ENCODE peak calls at places on chromosome 1, in four cellular contexts. V is amniotic stem cell, Y is cortex of kidney, I is lower lobe of right lung. S is an unnamed sample.

GRCh38 chr1:31366796-31367195 is 6.1 kb downstream of the FABP3 start:
- DNase-seq in Y (no peak), V (no peak), I (no peak), S (no peak)

GRCh38 chr1:167175901-167176300 is 44.8 kb upstream of the POU2F1 start:
- DNase-seq in V (no peak), Y (no peak), I (no peak), S (no peak)

GRCh38 chr1:193701729-193702128 is 515.3 kb upstream of the B3GALT2 start:
- DNase-seq in I (no peak), Y (no peak), V (no peak), S (no peak)

GRCh38 chr1:47996406-47997226 is 569 bp downstream of the TRABD2B start:
- DNase-seq in I (no peak), Y (no peak), V (no peak), S (no peak)

GRCh38 chr1:225973158-225973557 is 26.0 kb downstream of the SDE2 start:
- DNase-seq in V (no peak), Y (no peak), I (no peak), S (no peak)

GRCh38 chr1:113058861-113059441 is 14.0 kb upstream of the LRIG2 start:
- DNase-seq in Y (no peak), I (no peak), V (no peak), S (no peak)

GRCh38 chr1:157831968-157832626 is 9.5 kb downstream of the CD5L start:
- DNase-seq in Y (no peak), I (no peak), V (no peak), S (no peak)

GRCh38 chr1:216500273-216500967 is 77.2 kb upstream of the USH2A start:
- DNase-seq in V (no peak), I (no peak), Y (no peak), S (no peak)

GRCh38 chr1:8816306-8816705 is 1.1 kb downstream of the RERE start:
- DNase-seq in V (no peak), I (no peak), Y (no peak), S (no peak)

GRCh38 chr1:59433440-59433813 is 136.5 kb downstream of the FGGY start:
- DNase-seq in I (no peak), Y (no peak), V (no peak), S (no peak)

GRCh38 chr1:47656719-47657685 is 219.2 kb downstream of the FOXD2 start:
- DNase-seq in Y (no peak), I (no peak), V (no peak), S (no peak)

GRCh38 chr1:46411010-46411405 is 16.9 kb downstream of the FAAH start:
- DNase-seq in V (no peak), I (peak), Y (no peak), S (no peak)

GRCh38 chr1:21149430-21149861 is 27.3 kb downstream of the EIF4G3 start:
- DNase-seq in V (peak), Y (no peak), I (no peak), S (no peak)

GRCh38 chr1:39666772-39667171 is 5.1 kb downstream of the NT5C1A start:
- DNase-seq in I (no peak), Y (no peak), V (no peak), S (no peak)

GRCh38 chr1:33455537-33456301 is 16.7 kb upstream of the ZSCAN20 start:
- DNase-seq in V (peak), I (no peak), Y (no peak), S (no peak)

GRCh38 chr1:19042675-19043578 is 86.5 kb upstream of the IFFO2 start:
- DNase-seq in V (no peak), I (peak), Y (no peak), S (no peak)

GRCh38 chr1:200153277-200154055 is 126.0 kb downstream of the NR5A2 start:
- DNase-seq in Y (no peak), I (no peak), V (no peak), S (no peak)

GRCh38 chr1:211939876-211940468 is 95.4 kb downstream of the INTS7 start:
- DNase-seq in Y (no peak), V (no peak), I (no peak), S (no peak)

GRCh38 chr1:61887076-61887867 is 145.0 kb downstream of the PATJ start:
- DNase-seq in I (no peak), V (no peak), Y (no peak), S (no peak)

GRCh38 chr1:86774305-86775304 is 70.2 kb downstream of the SH3GLB1 start:
- DNase-seq in I (peak), Y (no peak), V (peak), S (no peak)

GRCh38 chr1:71522721-71523120 is 441.9 kb upstream of the ZRANB2 start:
- DNase-seq in Y (no peak), I (no peak), V (no peak), S (no peak)

GRCh38 chr1:2275796-2276536 is 47.8 kb downstream of the SKI start:
- DNase-seq in I (peak), Y (no peak), V (no peak), S (no peak)

GRCh38 chr1:119862276-119862675 is 34.0 kb downstream of the ADAM30 start:
- DNase-seq in V (no peak), Y (no peak), I (no peak), S (no peak)

GRCh38 chr1:6523566-6523965 is 30.7 kb downstream of the NOL9 start:
- DNase-seq in Y (no peak), I (no peak), V (no peak), S (no peak)